ENCODE peak calls at places on chromosomes 4 and X, in five cellular contexts. R is aorta; B is cardiac muscle cell; I is effector memory CD4-positive, alpha-beta T cell; P is IMR-90. Q is an unnamed sample.

GRCh38 chr4:77454858-77455257 is 150.8 kb upstream of the CXCL13 start:
- DNase-seq in I (no peak), R (no peak), B (no peak), P (no peak), Q (no peak)

GRCh38 chrX:48475774-48476577 is at the start of gene FTSJ1:
- DNase-seq in B (peak; percentile 70), I (peak; percentile 78), P (peak; percentile 93), R (peak; percentile 94), Q (peak; percentile 95)

GRCh38 chrX:137549846-137550534 is 15.9 kb upstream of the ZIC3 start:
- DNase-seq in P (no peak), I (no peak), B (no peak), R (no peak), Q (no peak)

GRCh38 chr4:88613417-88613875 is 21.2 kb downstream of the HERC3 start:
- DNase-seq in I (no peak), R (no peak), B (peak; percentile 57), P (no peak), Q (no peak)

GRCh38 chrX:41236629-41237028 is 97.3 kb upstream of the DDX3X start:
- DNase-seq in P (no peak), R (no peak), B (no peak), I (no peak), Q (no peak)

GRCh38 chrX:131607796-131608369 is 64.0 kb downstream of the OR13H1 start:
- DNase-seq in P (no peak), R (no peak), B (no peak), I (no peak), Q (no peak)

GRCh38 chr4:189840356-189840755 is 100.3 kb upstream of the FRG1 start:
- DNase-seq in P (no peak), R (no peak), I (no peak), B (no peak), Q (no peak)

GRCh38 chr4:26346203-26346620 is 25.4 kb downstream of the RBPJ start:
- DNase-seq in P (no peak), B (no peak), I (peak; percentile 19), R (no peak), Q (no peak)

GRCh38 chr4:158578476-158578875 is 56.8 kb downstream of the RXFP1 start:
- DNase-seq in R (no peak), I (no peak), P (peak; percentile 51), B (peak; percentile 31), Q (no peak)

DNA sequence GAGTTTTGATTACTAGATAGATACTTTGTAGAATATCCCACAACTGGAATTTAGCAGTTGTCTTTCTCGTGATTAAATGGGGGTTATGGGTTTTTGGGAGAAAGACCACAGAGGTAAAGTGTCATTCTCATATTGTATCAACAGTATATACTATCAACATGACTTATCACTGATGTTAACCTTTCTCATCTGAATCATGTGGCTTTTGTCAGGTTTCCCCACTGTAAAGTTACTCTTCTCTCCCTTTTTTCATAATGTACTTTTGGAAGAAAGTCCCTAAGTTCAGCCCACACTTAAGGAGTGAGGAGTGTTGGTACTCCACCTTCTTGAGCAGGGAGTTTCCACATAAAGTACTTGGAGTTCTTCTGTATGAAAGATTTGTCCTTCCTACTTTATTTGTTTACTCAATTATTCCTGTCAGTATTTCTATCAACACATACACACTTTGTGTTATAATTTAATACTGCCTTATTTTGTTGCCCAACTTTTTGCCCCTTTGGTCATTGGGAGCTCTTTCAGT is 169.9 kb downstream of the ZNF330 start:
- DNase-seq in P (no peak), I (no peak), R (no peak), B (no peak), Q (no peak)
- H3K4me1 ChIP-seq in P (peaks cover 2% of the 10 kb centered on the region), I (no peaks in the 10 kb centered on the region), R (no peaks in the 10 kb centered on the region), B (no peaks in the 10 kb centered on the region), Q (no peaks in the 10 kb centered on the region)

GRCh38 chr4:7781993-7782392 is 157.7 kb downstream of the AFAP1 start:
- DNase-seq in R (peak; percentile 39), B (no peak), I (no peak), P (no peak), Q (no peak)
- H3K4me1 ChIP-seq in R (peaks cover 3% of the 10 kb centered on the region), B (peaks cover 37% of the 10 kb centered on the region), I (peaks cover 3% of the 10 kb centered on the region), P (peaks cover 24% of the 10 kb centered on the region), Q (peaks cover 18% of the 10 kb centered on the region)

DNA sequence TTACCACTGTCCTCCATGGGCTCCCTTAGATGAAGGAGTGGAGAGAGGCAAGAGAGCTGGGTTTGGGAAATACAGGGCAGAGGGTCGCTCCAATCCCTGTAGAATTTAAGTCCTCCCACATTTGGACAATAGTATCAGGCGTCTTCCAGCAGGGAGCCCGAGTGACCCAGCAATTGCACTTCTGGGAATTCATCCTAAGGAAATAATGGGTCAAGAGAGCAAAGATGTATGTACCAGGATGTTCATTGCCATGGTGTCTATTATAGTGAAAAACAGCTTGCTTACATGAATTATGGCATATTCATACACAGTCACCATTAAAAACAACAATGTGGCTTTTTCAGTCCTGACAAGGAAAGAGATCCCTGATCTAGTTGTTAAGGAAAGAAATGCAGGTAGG is 167.8 kb downstream of the PJA1 start:
- DNase-seq in B (no peak), R (no peak), I (no peak), P (peak; percentile 22), Q (no peak)
- H3K4me1 ChIP-seq in B (peaks cover 6% of the 10 kb centered on the region), R (peaks cover 3% of the 10 kb centered on the region), I (no peaks in the 10 kb centered on the region), P (peaks cover 11% of the 10 kb centered on the region), Q (no peaks in the 10 kb centered on the region)

GRCh38 chr4:153137168-153137567 is 67.1 kb upstream of the TRIM2 start:
- DNase-seq in I (no peak), B (no peak), P (peak; percentile 83), R (peak; percentile 83), Q (no peak)
- H3K4me1 ChIP-seq in I (no peaks in the 10 kb centered on the region), B (no peaks in the 10 kb centered on the region), P (peaks cover 3% of the 10 kb centered on the region), R (no peaks in the 10 kb centered on the region), Q (no peaks in the 10 kb centered on the region)

GRCh38 chr4:38668203-38668602 is 4.2 kb downstream of the KLF3 start:
- DNase-seq in B (no peak), I (no peak), P (no peak), R (no peak), Q (no peak)
- H3K4me1 ChIP-seq in B (peaks cover 51% of the 10 kb centered on the region), I (peaks cover 43% of the 10 kb centered on the region), P (peaks cover 27% of the 10 kb centered on the region), R (peaks cover 2% of the 10 kb centered on the region), Q (peaks cover 52% of the 10 kb centered on the region)

GRCh38 chrX:107716045-107716684 is 59.4 kb downstream of the TSC22D3 start:
- DNase-seq in P (peak; percentile 21), I (peak; percentile 5), R (peak; percentile 73), B (peak; percentile 71), Q (no peak)
- H3K4me1 ChIP-seq in P (peaks cover 10% of the 10 kb centered on the region), I (peaks cover 39% of the 10 kb centered on the region), R (no peaks in the 10 kb centered on the region), B (peaks cover 44% of the 10 kb centered on the region), Q (peaks cover 9% of the 10 kb centered on the region)

GRCh38 chr4:1291091-1291490 is 1.4 kb downstream of the MAEA start:
- DNase-seq in R (no peak), P (no peak), I (no peak), B (no peak), Q (no peak)
- H3K4me1 ChIP-seq in R (peaks cover 3% of the 10 kb centered on the region), P (peaks cover 4% of the 10 kb centered on the region), I (peaks cover 37% of the 10 kb centered on the region), B (peaks cover 9% of the 10 kb centered on the region), Q (peaks cover 29% of the 10 kb centered on the region)

GRCh38 chrX:40088803-40089540 is 8.8 kb downstream of the BCOR start:
- DNase-seq in I (no peak), B (no peak), R (no peak), P (no peak), Q (no peak)
- H3K4me1 ChIP-seq in I (peaks cover 31% of the 10 kb centered on the region), B (peaks cover 72% of the 10 kb centered on the region), R (no peaks in the 10 kb centered on the region), P (peaks cover 22% of the 10 kb centered on the region), Q (peaks cover 16% of the 10 kb centered on the region)